ENCODE peak calls at places on chromosomes 2 and 18, in six cellular contexts. X is mesothelial cell of epicardium, N is CD14-positive monocyte, I is GM20000, D is bronchial epithelial cell, J is Calu3. G is an unnamed sample.

GRCh38 chr2:62305421-62306176 is 109.7 kb downstream of the B3GNT2 start:
- DNase-seq in X (no peak), N (no peak), I (no peak), D (no peak), J (no peak), G (no peak)

GRCh38 chr2:236286866-236287545 is 22.8 kb upstream of the ASB18 start:
- DNase-seq in X (no peak), N (no peak), I (no peak), D (peak), J (no peak), G (no peak)

GRCh38 chr2:196510246-196510645 is 129.3 kb upstream of the CCDC150 start:
- DNase-seq in X (no peak), N (no peak), I (no peak), D (peak), J (peak), G (no peak)

GRCh38 chr18:7021994-7022840 is 95.4 kb downstream of the LAMA1 start:
- DNase-seq in X (no peak), N (no peak), I (no peak), D (peak), J (peak), G (no peak)

GRCh38 chr2:228777855-228778355 is 493.2 kb downstream of the PID1 start:
- DNase-seq in X (no peak), N (no peak), I (no peak), D (no peak), J (no peak), G (no peak)

GRCh38 chr2:238320246-238320647 is at the start of gene TRAF3IP1:
- DNase-seq in X (peak), N (peak), I (peak), D (peak), J (peak), G (peak)

GRCh38 chr2:240930096-240930630 is 24.0 kb downstream of the CROCC2 start:
- DNase-seq in X (peak), N (no peak), I (no peak), D (no peak), J (peak), G (no peak)

GRCh38 chr2:215410932-215411285 is 25.0 kb downstream of the FN1 start:
- DNase-seq in X (no peak), N (no peak), I (no peak), D (peak), J (peak), G (no peak)

GRCh38 chr2:228447266-228447915 is 265.9 kb upstream of the SPHKAP start:
- DNase-seq in X (no peak), N (no peak), I (no peak), D (no peak), J (no peak), G (no peak)

GRCh38 chr2:101823347-101823791 is 125.9 kb downstream of the MAP4K4 start:
- DNase-seq in X (no peak), N (peak), I (peak), D (peak), J (peak), G (peak)

GRCh38 chr2:19474128-19474527 is 115.7 kb upstream of the OSR1 start:
- DNase-seq in X (no peak), N (no peak), I (peak), D (peak), J (no peak), G (peak)

GRCh38 chr18:50973367-50974126 is 5.7 kb downstream of the ELAC1 start:
- DNase-seq in X (no peak), N (no peak), I (no peak), D (peak), J (peak), G (no peak)

DNA sequence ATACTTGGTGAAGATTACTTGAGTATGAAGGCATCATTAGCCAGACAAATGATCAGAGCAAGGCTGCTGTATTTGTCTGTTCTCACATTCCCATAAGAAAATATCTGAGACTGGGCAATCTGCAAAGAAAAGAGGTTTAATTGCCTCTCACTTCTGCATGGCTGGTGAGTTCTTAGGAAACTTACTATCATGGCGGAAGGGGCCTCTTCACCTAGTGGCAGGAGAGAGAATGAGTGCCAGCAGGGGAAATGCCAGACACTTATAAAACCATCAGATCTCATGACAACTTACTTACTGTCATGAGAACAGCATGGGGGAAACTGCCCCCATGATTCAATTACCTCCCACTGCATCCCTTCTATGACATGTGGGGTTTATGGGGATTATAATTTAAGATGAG is 452.3 kb downstream of the GALR1 start:
- DNase-seq in X (no peak), N (no peak), I (no peak), D (no peak), J (no peak), G (no peak)
- TF ChIP-seq CTCF in X (no peak), N (no peak), I (no peak), D (no peak), J (no peak), G (no peak)

GRCh38 chr2:48601349-48601748 is 16.3 kb upstream of the GTF2A1L start:
- DNase-seq in X (no peak), N (no peak), I (no peak), D (peak), J (peak), G (no peak)
- TF ChIP-seq CTCF in X (no peak), N (no peak), I (peak), D (peak), J (peak), G (peak)

DNA sequence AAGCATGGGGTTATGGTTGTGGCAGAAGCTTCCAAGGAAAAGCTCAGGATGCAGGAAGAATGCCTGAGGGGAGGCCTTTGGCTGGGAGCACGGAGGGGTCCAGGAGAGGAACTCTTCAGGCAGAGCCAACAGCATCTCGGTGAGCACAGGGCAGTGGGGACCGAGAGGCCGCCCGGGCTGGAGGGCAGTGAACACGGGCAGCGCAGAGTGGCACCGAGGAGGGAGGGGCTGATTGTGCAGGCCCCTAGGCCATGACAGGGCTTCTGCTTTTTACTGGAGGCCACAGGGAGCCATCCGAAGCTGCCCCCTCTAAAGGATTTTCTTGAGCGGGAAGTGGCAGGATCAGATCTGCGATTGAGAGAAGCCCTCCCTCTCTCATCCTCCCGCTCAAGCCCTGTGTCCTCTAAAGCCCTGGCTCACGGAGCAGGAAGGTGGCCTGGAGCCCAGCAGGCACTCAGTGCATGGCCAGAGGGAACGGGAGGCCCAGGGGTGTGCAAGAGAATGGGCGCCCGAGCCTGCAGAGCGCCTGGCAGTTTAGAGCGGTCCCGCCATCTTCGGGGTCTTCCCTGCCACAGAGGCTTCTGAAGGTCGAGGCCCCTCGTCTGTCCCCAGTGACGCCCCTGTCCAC is 110.0 kb upstream of the STON1 start:
- DNase-seq in X (no peak), N (no peak), I (no peak), D (no peak), J (no peak), G (no peak)
- TF ChIP-seq CTCF in X (no peak), N (no peak), I (no peak), D (no peak), J (no peak), G (no peak)

GRCh38 chr2:73294239-73294638 is 891 bp upstream of the EGR4 start:
- DNase-seq in X (no peak), N (no peak), I (no peak), D (no peak), J (no peak), G (no peak)

GRCh38 chr2:73292316-73292905 is 937 bp downstream of the EGR4 start:
- DNase-seq in X (no peak), N (no peak), I (peak), D (no peak), J (no peak), G (peak)

GRCh38 chr2:73291461-73292315 is 1.7 kb downstream of the EGR4 start:
- DNase-seq in X (peak), N (no peak), I (peak), D (no peak), J (no peak), G (peak)

GRCh38 chr2:73293534-73294171 is at the start of gene EGR4:
- DNase-seq in X (peak), N (peak), I (peak), D (peak), J (peak), G (peak)

DNA sequence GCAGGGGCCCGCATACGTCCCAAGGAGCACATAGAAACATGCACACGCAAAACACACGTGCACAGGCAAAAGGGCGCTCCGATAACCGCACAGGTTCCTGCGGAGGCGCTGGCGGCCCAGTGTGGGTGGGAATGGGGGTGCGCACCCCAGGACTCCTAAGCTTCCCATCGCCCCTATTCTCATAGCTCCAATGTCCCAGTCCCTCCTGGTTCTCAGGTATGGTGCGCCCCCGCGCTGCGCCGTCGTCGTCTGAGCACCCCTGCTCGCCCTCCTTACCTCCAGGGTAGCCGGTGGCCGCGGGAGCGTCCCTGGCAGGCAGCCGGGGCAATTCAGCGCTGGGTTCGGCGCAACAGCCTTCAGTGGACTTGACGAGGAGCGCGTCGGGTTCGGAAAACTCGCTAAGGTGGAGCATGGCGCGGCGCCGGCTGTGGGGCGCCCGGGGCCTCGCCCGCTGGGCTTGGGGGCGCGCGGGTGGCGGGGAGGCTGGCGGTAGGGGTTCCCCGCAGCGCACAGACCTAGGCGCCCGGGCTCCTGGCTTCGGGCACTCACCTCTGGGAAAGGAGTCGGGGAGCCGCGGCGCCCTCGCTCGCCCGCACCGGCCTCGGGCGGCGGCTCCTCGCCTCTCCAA is 328 bp downstream of the EGR4 start:
- DNase-seq in X (no peak), N (no peak), I (peak), D (no peak), J (peak), G (peak)
- TF ChIP-seq CTCF in X (no peak), N (no peak), I (no peak), D (no peak), J (no peak), G (no peak)

DNA sequence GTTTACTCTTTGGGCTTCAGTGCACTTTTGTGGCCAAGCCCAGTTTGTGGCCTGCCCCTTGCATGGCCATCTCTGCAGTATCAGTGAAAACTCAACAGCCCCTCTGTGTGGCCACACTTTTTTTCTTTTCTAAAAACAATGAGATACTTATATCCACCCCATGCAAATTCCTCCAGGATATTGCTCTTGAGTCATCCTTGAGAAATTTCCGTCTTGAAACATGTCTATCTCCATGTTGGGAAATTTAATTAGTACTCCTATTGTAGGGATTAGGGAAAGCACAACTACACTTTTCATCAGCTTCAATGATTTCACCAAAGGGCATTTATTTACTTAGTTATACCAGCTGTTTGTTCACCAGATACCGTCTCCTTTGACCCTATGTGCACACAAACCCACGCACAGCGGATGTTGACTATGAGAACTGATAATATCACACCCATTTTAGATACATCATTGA is 993.1 kb downstream of the TSN start:
- DNase-seq in X (no peak), N (no peak), I (no peak), D (peak), J (peak), G (no peak)
- TF ChIP-seq CTCF in X (no peak), N (no peak), I (no peak), D (no peak), J (no peak), G (peak)